ENCODE peak calls at places on chromosomes 6 and 20, in six cellular contexts. E is A549; L is transverse colon; H is CD8-positive, alpha-beta T cell; Q is Peyer's patch; U is IMR-90. X is an unnamed sample.

GRCh38 chr6:4912559-4912958 is 91.3 kb downstream of the RPP40 start:
- DNase-seq in E (no peak), L (no peak), H (no peak), Q (no peak), U (no peak), X (no peak)

GRCh38 chr6:113920663-113921267 is 50.2 kb downstream of the HDAC2 start:
- DNase-seq in E (no peak), L (no peak), H (no peak), Q (no peak), U (no peak), X (no peak)

GRCh38 chr6:3366596-3367413 is 90.0 kb downstream of the SLC22A23 start:
- DNase-seq in E (no peak), L (no peak), H (no peak), Q (no peak), U (no peak), X (no peak)

GRCh38 chr6:156779206-156780116 is 2.3 kb downstream of the ARID1B start:
- DNase-seq in E (no peak), L (peak; percentile 49), H (no peak), Q (peak; percentile 76), U (no peak), X (no peak)

GRCh38 chr6:148426317-148426977 is 83.8 kb downstream of the SASH1 start:
- DNase-seq in E (no peak), L (no peak), H (no peak), Q (no peak), U (no peak), X (no peak)

GRCh38 chr6:8888468-8888867 is 453.1 kb upstream of the SLC35B3 start:
- DNase-seq in E (no peak), L (no peak), H (no peak), Q (no peak), U (no peak), X (no peak)

GRCh38 chr6:87118054-87118453 is 23.1 kb upstream of the CGA start:
- DNase-seq in E (no peak), L (no peak), H (no peak), Q (no peak), U (peak; percentile 33), X (no peak)

GRCh38 chr6:22925920-22926587 is 356.7 kb downstream of the HDGFL1 start:
- DNase-seq in E (no peak), L (no peak), H (no peak), Q (no peak), U (peak; percentile 42), X (no peak)

GRCh38 chr6:110490110-110490509 is 13.7 kb upstream of the SLC22A16 start:
- DNase-seq in E (no peak), L (no peak), H (no peak), Q (no peak), U (no peak), X (no peak)

GRCh38 chr6:37256692-37257319 is 766 bp upstream of the TBC1D22B start:
- DNase-seq in E (no peak), L (no peak), H (no peak), Q (no peak), U (peak; percentile 66), X (peak; percentile 44)

GRCh38 chr6:140729521-140729920 is 1355.1 kb upstream of the CITED2 start:
- DNase-seq in E (no peak), L (no peak), H (no peak), Q (no peak), U (no peak), X (no peak)
- TF ChIP-seq CTCF in E (no peak), L (no peak), H (no peak), Q (no peak), U (no peak), X (no peak)

GRCh38 chr6:155142902-155143609 is 120.8 kb upstream of the CLDN20 start:
- DNase-seq in E (no peak), L (no peak), H (no peak), Q (no peak), U (peak; percentile 33), X (no peak)
- H3K4me3 ChIP-seq in E (no peak overlapping the region), L (peak overlapping the region; percentile 12), H (peak overlapping the region; percentile 20), Q (peak overlapping the region; percentile 11), U (peak overlapping the region; percentile 13), X (peak overlapping the region; percentile 28)

DNA sequence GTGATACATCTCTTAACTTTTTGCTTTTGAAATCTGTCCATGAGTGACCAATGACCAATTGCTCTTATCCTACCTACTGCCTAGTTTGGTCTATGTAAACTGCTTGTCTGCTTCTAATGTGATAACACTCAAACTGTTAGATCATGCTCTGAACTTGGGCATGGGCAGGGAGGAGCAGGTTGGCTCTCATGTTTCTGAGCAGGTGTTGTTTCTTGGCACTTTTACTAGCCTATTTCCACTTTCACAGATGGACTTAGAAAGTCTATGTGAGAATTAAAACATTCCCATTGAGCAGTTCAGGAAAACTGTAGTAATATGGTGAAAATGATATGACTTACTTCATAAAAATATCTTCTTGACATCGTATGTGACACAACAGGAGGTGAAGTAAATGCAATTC is 538.4 kb downstream of the HACE1 start:
- DNase-seq in E (no peak), L (no peak), H (no peak), Q (no peak), U (no peak), X (no peak)
- TF ChIP-seq CTCF in E (no peak), L (no peak), H (no peak), Q (no peak), U (no peak), X (no peak)

GRCh38 chr20:47196091-47197081 is 160.1 kb downstream of the ZMYND8 start:
- DNase-seq in E (peak; percentile 69), L (peak; percentile 81), H (peak; percentile 65), Q (peak; percentile 78), U (peak; percentile 60), X (peak; percentile 45)
- H3K4me3 ChIP-seq in E (no peak overlapping the region), L (no peak overlapping the region), H (no peak overlapping the region), Q (no peak overlapping the region), U (no peak overlapping the region), X (no peak overlapping the region)

GRCh38 chr6:108847738-108848115 is 495 bp upstream of the ARMC2 start:
- DNase-seq in E (no peak), L (no peak), H (no peak), Q (no peak), U (no peak), X (no peak)

GRCh38 chr6:108846628-108847027 is 1.6 kb upstream of the ARMC2 start:
- DNase-seq in E (no peak), L (no peak), H (no peak), Q (no peak), U (no peak), X (no peak)

GRCh38 chr6:108850669-108851467 is 2.6 kb downstream of the ARMC2 start:
- DNase-seq in E (no peak), L (no peak), H (no peak), Q (peak; percentile 57), U (no peak), X (peak; percentile 47)

GRCh38 chr6:108844632-108845031 is 3.6 kb upstream of the ARMC2 start:
- DNase-seq in E (no peak), L (no peak), H (no peak), Q (no peak), U (no peak), X (no peak)

GRCh38 chr6:108848116-108848868 is at the start of gene ARMC2:
- DNase-seq in E (peak; percentile 82), L (peak; percentile 95), H (peak; percentile 85), Q (peak; percentile 97), U (peak; percentile 74), X (peak; percentile 86)
- TF ChIP-seq CTCF in E (no peak), L (no peak), H (no peak), Q (no peak), U (no peak), X (no peak)

GRCh38 chr20:49100934-49101333 is 54.8 kb downstream of the CSE1L start:
- DNase-seq in E (no peak), L (no peak), H (no peak), Q (no peak), U (peak; percentile 3), X (no peak)
- H3K4me3 ChIP-seq in E (no peak overlapping the region), L (no peak overlapping the region), H (no peak overlapping the region), Q (no peak overlapping the region), U (no peak overlapping the region), X (no peak overlapping the region)

GRCh38 chr6:104312851-104313250 is 546.9 kb downstream of the HACE1 start:
- DNase-seq in E (no peak), L (no peak), H (no peak), Q (no peak), U (no peak), X (no peak)
- TF ChIP-seq CTCF in E (no peak), L (no peak), H (no peak), Q (no peak), U (no peak), X (no peak)

DNA sequence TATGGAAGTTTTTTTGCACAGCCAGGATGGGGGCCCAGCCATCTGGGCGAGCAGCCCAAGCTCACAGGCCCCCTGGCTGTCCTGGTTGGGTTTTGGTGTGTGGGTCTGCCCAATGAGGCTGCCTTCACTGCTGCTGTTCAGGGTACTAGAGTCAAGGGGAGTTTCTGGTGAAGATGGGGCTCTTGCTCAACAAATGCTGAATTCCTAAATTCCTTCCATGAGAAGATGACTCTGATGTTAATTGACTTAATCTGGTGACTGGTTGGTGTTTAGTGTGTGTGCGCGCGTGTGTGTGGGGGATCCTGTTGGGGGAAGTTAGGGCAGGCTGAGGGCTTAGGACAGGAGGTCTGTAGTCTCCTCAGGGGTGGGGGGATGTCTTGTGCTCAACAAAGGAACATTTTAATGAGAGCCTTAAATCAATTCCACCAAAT is 1.9 kb downstream of the PTK7 start:
- DNase-seq in E (no peak), L (no peak), H (no peak), Q (no peak), U (peak; percentile 67), X (peak; percentile 75)
- H3K4me3 ChIP-seq in E (no peak overlapping the region), L (no peak overlapping the region), H (no peak overlapping the region), Q (no peak overlapping the region), U (peak overlapping the region; percentile 76), X (peak overlapping the region; percentile 76)

GRCh38 chr6:141682391-141682790 is 450.3 kb upstream of the GJE1 start:
- DNase-seq in E (no peak), L (no peak), H (no peak), Q (no peak), U (no peak), X (no peak)

GRCh38 chr6:141675957-141676356 is 456.8 kb upstream of the GJE1 start:
- DNase-seq in E (no peak), L (no peak), H (no peak), Q (no peak), U (peak; percentile 27), X (peak; percentile 50)

DNA sequence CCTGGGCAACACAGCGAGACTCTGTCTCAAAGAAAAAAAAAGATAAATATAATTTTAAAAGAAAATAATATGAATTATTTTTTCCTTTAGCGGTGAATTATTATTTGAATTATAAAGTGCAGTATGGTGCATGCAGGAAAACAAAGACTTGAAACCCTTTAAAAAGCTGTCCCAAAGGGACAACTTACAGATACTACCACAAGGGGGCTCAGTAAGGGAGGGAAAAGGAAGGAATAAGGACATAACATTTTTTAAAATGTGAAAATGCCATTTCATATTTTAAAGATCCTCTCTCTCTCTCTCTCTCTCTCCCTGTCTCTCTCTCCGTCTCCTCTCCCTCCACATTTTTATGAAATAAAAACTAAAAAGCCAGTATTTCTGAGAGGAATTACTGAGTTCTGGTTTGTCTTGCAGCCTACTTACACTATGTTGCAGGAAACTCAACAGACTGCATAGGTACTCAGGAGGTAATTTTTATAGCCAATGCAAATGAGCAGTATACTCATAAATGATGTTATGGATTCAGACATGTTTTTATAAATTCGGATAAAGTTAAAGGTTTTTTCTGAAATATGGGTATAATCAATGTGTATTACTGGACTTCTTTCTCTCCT is 455.0 kb upstream of the GJE1 start:
- DNase-seq in E (no peak), L (no peak), H (no peak), Q (no peak), U (peak; percentile 47), X (peak; percentile 23)
- TF ChIP-seq CTCF in E (peak; percentile 56), L (peak; percentile 10), H (peak; percentile 54), Q (no peak), U (peak; percentile 68), X (peak; percentile 71)

X was measured in foreskin fibroblast.